ENCODE peak calls at places on chromosome 15, in six cellular contexts. U is SJSA1; Z is CD8-positive, alpha-beta memory T cell; G is activated T-cell treated with anti-CD3 and anti-CD28 coated beads, Interleukin-2, amount 50 U/mL, for 1 hour; O is T-cell; D is activated naive CD8-positive, alpha-beta T cell treated with anti-CD3 and anti-CD28 coated beads, Interleukin-2, amount 10 ng/mL, durations not matched to agents 7 days and 5 days. V is an unnamed sample.

GRCh38 chr15:68652141-68652540 is 73.3 kb downstream of the CORO2B start:
- DNase-seq in U (no peak), Z (no peak), G (no peak), O (no peak), D (peak), V (no peak)

GRCh38 chr15:58546635-58547627 is 115.1 kb downstream of the LIPC start:
- DNase-seq in U (peak), Z (no peak), G (no peak), O (no peak), D (no peak), V (no peak)

GRCh38 chr15:53580371-53580770 is 179.1 kb downstream of the WDR72 start:
- DNase-seq in U (no peak), Z (no peak), G (no peak), O (no peak), D (no peak), V (no peak)

GRCh38 chr15:80399508-80399907 is 4.7 kb upstream of the ARNT2 start:
- DNase-seq in U (no peak), Z (no peak), G (no peak), O (no peak), D (no peak), V (no peak)

GRCh38 chr15:47673343-47673761 is 44.0 kb upstream of the SEMA6D start:
- DNase-seq in U (no peak), Z (no peak), G (no peak), O (no peak), D (no peak), V (no peak)

GRCh38 chr15:81278306-81279029 is 45.5 kb downstream of the STARD5 start:
- DNase-seq in U (peak), Z (no peak), G (no peak), O (no peak), D (no peak), V (no peak)

GRCh38 chr15:78087944-78088772 is 4.2 kb upstream of the SH2D7 start:
- DNase-seq in U (no peak), Z (peak), G (no peak), O (no peak), D (peak), V (no peak)

GRCh38 chr15:31975446-31976229 is 54.7 kb upstream of the CHRNA7 start:
- DNase-seq in U (no peak), Z (no peak), G (no peak), O (no peak), D (no peak), V (peak)

GRCh38 chr15:60844431-60845174 is 365.7 kb upstream of the ICE2 start:
- DNase-seq in U (no peak), Z (peak), G (peak), O (peak), D (peak), V (no peak)

GRCh38 chr15:78392430-78392829 is 45.6 kb upstream of the IREB2 start:
- DNase-seq in U (no peak), Z (no peak), G (no peak), O (no peak), D (no peak), V (no peak)

V was measured in NCI-H748 treated with DMSO at 0.1 percent for 48 hours.